ENCODE peak calls at places on chromosomes 5 and 9, in nine cellular contexts. C, R, O, V, M, Q, N, T and U are unnamed samples.

GRCh38 chr5:121841900-121842299 is 9.8 kb upstream of the FTMT start:
- DNase-seq in C (no peak), R (no peak), O (no peak), V (peak), M (no peak), Q (no peak), N (no peak), T (no peak), U (no peak)

GRCh38 chr5:124655211-124655880 is 91.1 kb downstream of the ZNF608 start:
- DNase-seq in C (no peak), R (no peak), O (peak), V (peak), M (no peak), Q (no peak), N (peak), T (no peak), U (no peak)

GRCh38 chr9:69120380-69121154 is 53.5 kb upstream of the TJP2 start:
- DNase-seq in C (peak), R (peak), O (no peak), V (peak), M (no peak), Q (no peak), N (peak), T (peak), U (no peak)

GRCh38 chr5:68710514-68710913 is 383.3 kb upstream of the SLC30A5 start:
- DNase-seq in C (no peak), R (no peak), O (no peak), V (no peak), M (no peak), Q (no peak), N (no peak), T (no peak), U (no peak)

GRCh38 chr5:34774139-34774538 is 64.8 kb upstream of the TTC23L start:
- DNase-seq in C (no peak), R (no peak), O (no peak), V (no peak), M (no peak), Q (no peak), N (no peak), T (no peak), U (no peak)

GRCh38 chr5:128197911-128198522 is 114.5 kb downstream of the SLC12A2 start:
- DNase-seq in C (no peak), R (no peak), O (no peak), V (no peak), M (no peak), Q (no peak), N (no peak), T (peak), U (no peak)

GRCh38 chr9:82606761-82607382 is 456.1 kb downstream of the RASEF start:
- DNase-seq in C (peak), R (no peak), O (peak), V (peak), M (no peak), Q (no peak), N (peak), T (no peak), U (no peak)

GRCh38 chr9:111037744-111038335 is 430 bp downstream of the LPAR1 start:
- DNase-seq in C (peak), R (peak), O (peak), V (peak), M (no peak), Q (peak), N (peak), T (no peak), U (no peak)

GRCh38 chr5:179668404-179668803 is 12.4 kb downstream of the CBY3 start:
- DNase-seq in C (peak), R (no peak), O (peak), V (peak), M (no peak), Q (no peak), N (peak), T (no peak), U (no peak)

GRCh38 chr9:3027260-3027659 is 183.4 kb upstream of the PUM3 start:
- DNase-seq in C (no peak), R (no peak), O (no peak), V (no peak), M (no peak), Q (no peak), N (no peak), T (no peak), U (no peak)

GRCh38 chr5:172564187-172564586 is 76.9 kb upstream of the NEURL1B start:
- DNase-seq in C (no peak), R (no peak), O (no peak), V (no peak), M (no peak), Q (no peak), N (no peak), T (peak), U (no peak)

GRCh38 chr9:130107955-130108354 is 54.2 kb downstream of the GPR107 start:
- DNase-seq in C (no peak), R (no peak), O (no peak), V (no peak), M (no peak), Q (no peak), N (no peak), T (no peak), U (no peak)

GRCh38 chr5:65734921-65735320 is 12.9 kb downstream of the NLN start:
- DNase-seq in C (no peak), R (no peak), O (no peak), V (no peak), M (no peak), Q (no peak), N (no peak), T (no peak), U (no peak)

GRCh38 chr5:136457390-136458094 is 92.2 kb upstream of the TRPC7 start:
- DNase-seq in C (no peak), R (no peak), O (no peak), V (no peak), M (no peak), Q (no peak), N (no peak), T (no peak), U (no peak)

GRCh38 chr9:113709721-113710120 is 166.4 kb upstream of the ZNF618 start:
- DNase-seq in C (no peak), R (no peak), O (no peak), V (no peak), M (no peak), Q (no peak), N (no peak), T (no peak), U (no peak)

GRCh38 chr5:6590581-6590980 is 42.3 kb downstream of the NSUN2 start:
- DNase-seq in C (no peak), R (no peak), O (no peak), V (no peak), M (no peak), Q (no peak), N (no peak), T (no peak), U (no peak)

GRCh38 chr5:110224050-110224449 is 502.4 kb downstream of the TMEM232 start:
- DNase-seq in C (no peak), R (no peak), O (no peak), V (no peak), M (no peak), Q (no peak), N (no peak), T (no peak), U (no peak)

GRCh38 chr5:168390491-168390890 is 95.8 kb upstream of the RARS1 start:
- DNase-seq in C (no peak), R (no peak), O (peak), V (no peak), M (no peak), Q (no peak), N (peak), T (no peak), U (no peak)

GRCh38 chr9:101480386-101480785 is 44.8 kb upstream of the ALDOB start:
- DNase-seq in C (no peak), R (no peak), O (no peak), V (no peak), M (no peak), Q (no peak), N (peak), T (peak), U (no peak)

GRCh38 chr9:122420315-122420714 is 49.5 kb downstream of the PTGS1 start:
- DNase-seq in C (no peak), R (no peak), O (no peak), V (no peak), M (no peak), Q (no peak), N (no peak), T (no peak), U (no peak)

GRCh38 chr9:133112361-133113026 is 8.5 kb downstream of the RALGDS start:
- DNase-seq in C (no peak), R (peak), O (no peak), V (no peak), M (peak), Q (peak), N (no peak), T (no peak), U (no peak)

GRCh38 chr9:119094086-119094485 is 275.1 kb downstream of the BRINP1 start:
- DNase-seq in C (no peak), R (no peak), O (no peak), V (peak), M (no peak), Q (no peak), N (no peak), T (no peak), U (no peak)

GRCh38 chr5:172144931-172145869 is 42.8 kb downstream of the STK10 start:
- DNase-seq in C (no peak), R (no peak), O (no peak), V (no peak), M (no peak), Q (no peak), N (no peak), T (no peak), U (no peak)

GRCh38 chr9:118003240-118003639 is 299.0 kb downstream of the TLR4 start:
- DNase-seq in C (no peak), R (no peak), O (no peak), V (no peak), M (no peak), Q (no peak), N (no peak), T (no peak), U (no peak)

GRCh38 chr9:131228096-131228495 is 48.2 kb downstream of the FAM78A start:
- DNase-seq in C (no peak), R (peak), O (no peak), V (no peak), M (no peak), Q (peak), N (no peak), T (no peak), U (no peak)

GRCh38 chr9:114958021-114958846 is 27.8 kb upstream of the TNFSF8 start:
- DNase-seq in C (no peak), R (peak), O (no peak), V (peak), M (no peak), Q (peak), N (no peak), T (no peak), U (no peak)

GRCh38 chr5:113265190-113265589 is 169.6 kb downstream of the TSSK1B start:
- DNase-seq in C (no peak), R (no peak), O (no peak), V (no peak), M (no peak), Q (no peak), N (no peak), T (no peak), U (no peak)

GRCh38 chr5:36982146-36982545 is 105.6 kb downstream of the NIPBL start:
- DNase-seq in C (no peak), R (no peak), O (no peak), V (peak), M (no peak), Q (no peak), N (peak), T (peak), U (no peak)

GRCh38 chr5:84381501-84382362 is 2.9 kb downstream of the EDIL3 start:
- DNase-seq in C (no peak), R (no peak), O (no peak), V (peak), M (no peak), Q (no peak), N (no peak), T (no peak), U (no peak)

GRCh38 chr9:109088221-109088620 is 31.5 kb downstream of the TMEM245 start:
- DNase-seq in C (no peak), R (no peak), O (no peak), V (peak), M (no peak), Q (no peak), N (no peak), T (no peak), U (no peak)

GRCh38 chr5:180830253-180831138 is 27.9 kb upstream of the MGAT1 start:
- DNase-seq in C (no peak), R (peak), O (peak), V (no peak), M (peak), Q (peak), N (peak), T (no peak), U (no peak)

GRCh38 chr5:59321631-59322030 is 571.9 kb downstream of the PDE4D start:
- DNase-seq in C (no peak), R (no peak), O (no peak), V (no peak), M (no peak), Q (no peak), N (no peak), T (no peak), U (no peak)

GRCh38 chr9:69471433-69471832 is 146.4 kb downstream of the ENTREP1 start:
- DNase-seq in C (no peak), R (no peak), O (peak), V (peak), M (no peak), Q (no peak), N (peak), T (peak), U (no peak)

GRCh38 chr5:87076931-87077330 is 190.8 kb upstream of the RASA1 start:
- DNase-seq in C (no peak), R (no peak), O (no peak), V (peak), M (no peak), Q (no peak), N (peak), T (no peak), U (no peak)

GRCh38 chr9:95270790-95271189 is 46.7 kb downstream of the FANCC start:
- DNase-seq in C (no peak), R (no peak), O (no peak), V (no peak), M (no peak), Q (no peak), N (no peak), T (no peak), U (no peak)

GRCh38 chr5:101142102-101142501 is 239.0 kb upstream of the ST8SIA4 start:
- DNase-seq in C (no peak), R (no peak), O (peak), V (no peak), M (no peak), Q (no peak), N (peak), T (no peak), U (no peak)

DNA sequence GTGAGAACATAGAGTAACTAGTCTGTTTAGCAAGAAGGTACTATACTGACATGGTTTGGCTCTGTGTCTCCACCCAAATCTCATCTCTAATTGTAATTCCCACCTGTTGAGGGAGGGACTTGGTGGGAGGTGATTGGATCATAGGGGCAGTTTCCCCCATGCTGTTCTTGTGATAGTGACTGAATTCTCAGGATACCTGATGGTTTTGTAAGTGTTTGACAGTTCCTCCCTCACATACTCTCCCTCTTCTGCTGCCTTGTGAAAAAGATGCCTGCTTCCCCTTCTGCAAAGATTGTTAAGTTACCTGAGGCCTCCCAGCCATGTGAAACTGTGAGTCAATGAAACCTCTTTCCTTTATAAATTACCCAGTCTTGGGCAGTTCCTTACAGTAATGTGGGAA is 240.4 kb upstream of the ST8SIA4 start:
- DNase-seq in C (no peak), R (no peak), O (no peak), V (no peak), M (no peak), Q (no peak), N (no peak), T (no peak), U (no peak)
- TF ChIP-seq CTCF in C (no peak), R (no peak), O (no peak), V (no peak), M (no peak), Q (no peak), N (no peak), T (no peak), U (no peak)

GRCh38 chr5:94830520-94830919 is 212.1 kb downstream of the SLF1 start:
- DNase-seq in C (no peak), R (no peak), O (peak), V (no peak), M (no peak), Q (no peak), N (peak), T (no peak), U (no peak)
- TF ChIP-seq CTCF in C (peak), R (no peak), O (peak), V (no peak), M (no peak), Q (no peak), N (peak), T (peak), U (peak)

GRCh38 chr9:136799854-136800657 is 3.9 kb downstream of the CCDC183 start:
- DNase-seq in C (peak), R (peak), O (peak), V (peak), M (peak), Q (peak), N (peak), T (peak), U (peak)
- TF ChIP-seq CTCF in C (no peak), R (no peak), O (no peak), V (no peak), M (no peak), Q (no peak), N (no peak), T (no peak), U (no peak)

GRCh38 chr5:139668064-139668880 is 20.1 kb downstream of the CXXC5 start:
- DNase-seq in C (no peak), R (no peak), O (no peak), V (peak), M (peak), Q (peak), N (peak), T (no peak), U (no peak)

GRCh38 chr5:139668924-139669680 is 21.0 kb downstream of the CXXC5 start:
- DNase-seq in C (no peak), R (no peak), O (no peak), V (no peak), M (no peak), Q (no peak), N (no peak), T (no peak), U (peak)

GRCh38 chr5:139669681-139670368 is 21.7 kb downstream of the CXXC5 start:
- DNase-seq in C (peak), R (no peak), O (no peak), V (no peak), M (peak), Q (peak), N (no peak), T (no peak), U (no peak)

GRCh38 chr5:139671096-139671841 is 23.1 kb downstream of the CXXC5 start:
- DNase-seq in C (no peak), R (no peak), O (no peak), V (peak), M (no peak), Q (peak), N (no peak), T (no peak), U (no peak)

DNA sequence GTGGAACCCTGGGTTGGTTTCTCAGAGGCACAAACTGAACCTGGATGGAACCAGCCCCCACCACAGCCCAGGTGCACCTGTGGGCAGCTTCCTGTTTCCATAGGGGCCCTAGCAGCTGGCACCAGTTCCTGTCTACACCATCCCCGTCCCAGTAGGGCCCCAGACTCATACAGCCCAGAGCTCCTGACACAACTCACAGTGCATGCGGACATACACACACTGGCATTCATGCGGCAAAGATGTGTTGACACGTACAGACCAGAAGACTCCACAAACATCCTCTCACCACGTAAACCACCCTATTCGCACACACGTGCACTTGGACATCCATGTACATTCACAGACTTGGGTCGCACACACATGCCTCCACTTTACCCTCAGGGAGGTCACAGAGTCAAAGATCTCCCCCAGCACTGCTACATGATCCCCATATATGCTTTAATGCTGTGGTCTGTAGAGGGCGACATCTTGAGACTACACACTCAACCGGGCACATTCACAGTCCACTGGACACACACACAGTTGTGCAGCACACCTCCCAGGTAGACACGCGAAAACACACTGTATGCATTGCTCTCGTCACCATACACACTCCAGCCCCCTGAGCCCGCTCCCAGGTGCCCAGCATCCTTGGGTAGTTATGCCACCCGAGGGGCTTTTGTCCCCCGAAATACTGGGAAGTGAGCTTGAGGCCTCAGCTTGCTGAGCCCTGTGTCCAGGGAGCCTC is 22.4 kb downstream of the CXXC5 start:
- DNase-seq in C (no peak), R (no peak), O (no peak), V (peak), M (peak), Q (peak), N (no peak), T (no peak), U (no peak)
- TF ChIP-seq CTCF in C (no peak), R (no peak), O (peak), V (peak), M (peak), Q (peak), N (peak), T (no peak), U (no peak)

GRCh38 chr9:124457079-124457886 is 7.0 kb downstream of the ADGRD2 start:
- DNase-seq in C (no peak), R (no peak), O (no peak), V (no peak), M (no peak), Q (peak), N (no peak), T (no peak), U (no peak)
- TF ChIP-seq CTCF in C (no peak), R (no peak), O (no peak), V (no peak), M (no peak), Q (no peak), N (no peak), T (no peak), U (no peak)

GRCh38 chr9:9392755-9393154 is 1220.0 kb downstream of the PTPRD start:
- DNase-seq in C (no peak), R (no peak), O (no peak), V (no peak), M (no peak), Q (no peak), N (no peak), T (no peak), U (no peak)

GRCh38 chr9:9389904-9390303 is 1222.9 kb downstream of the PTPRD start:
- DNase-seq in C (no peak), R (no peak), O (no peak), V (no peak), M (no peak), Q (no peak), N (no peak), T (no peak), U (no peak)

DNA sequence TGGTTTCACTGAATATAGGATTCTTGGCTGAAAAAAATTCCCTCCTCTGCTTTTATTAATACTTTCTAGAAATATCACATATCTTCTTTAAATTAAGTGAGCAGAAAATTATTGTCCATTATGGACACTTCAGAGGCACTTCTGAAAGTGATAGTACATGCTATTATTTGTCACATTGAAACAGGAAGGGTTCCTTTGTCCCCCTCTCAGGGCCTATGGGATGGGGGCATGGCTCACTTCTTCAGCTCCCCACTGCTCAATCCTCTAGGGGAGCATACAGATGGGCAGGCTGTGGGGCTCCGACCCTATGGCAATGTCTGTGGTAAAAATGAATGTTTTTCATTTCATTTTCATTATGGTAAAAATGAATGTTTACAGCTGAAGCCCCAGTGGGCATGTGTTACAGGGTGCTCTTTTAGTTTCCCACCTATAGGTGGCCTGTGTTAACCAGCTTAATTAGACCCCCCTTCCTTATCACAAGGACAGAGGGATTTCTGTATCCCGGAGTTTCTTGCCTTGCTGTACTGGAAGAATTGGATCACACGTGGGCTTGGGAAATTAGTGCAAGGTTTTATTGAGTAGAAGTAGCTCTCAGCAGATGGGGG is 1225.2 kb downstream of the PTPRD start:
- DNase-seq in C (no peak), R (no peak), O (no peak), V (no peak), M (no peak), Q (no peak), N (no peak), T (no peak), U (no peak)
- TF ChIP-seq CTCF in C (no peak), R (no peak), O (no peak), V (no peak), M (no peak), Q (no peak), N (no peak), T (no peak), U (peak)